ENCODE peak calls at places on chromosome 16, in nine cellular contexts. One of them, this sample, is unnamed.

GRCh38 chr16:56450275-56450889 is 750 bp downstream of the NUDT21 start:
- DNase-seq in DND-41: peak
- DNase-seq in neural progenitor cell: peak
- DNase-seq in K562: peak
- DNase-seq in astrocyte: no peak
- DNase-seq in PC-9: no peak
- DNase-seq in fibroblast of lung: peak
- DNase-seq in GM23248: peak
- DNase-seq in PC-3: no peak
- DNase-seq in this sample: peak

GRCh38 chr16:73878616-73879015 is 418.0 kb upstream of the PSMD7 start:
- DNase-seq in neural progenitor cell: peak
- DNase-seq in PC-9: peak
- DNase-seq in astrocyte: peak
- DNase-seq in PC-3: peak
- DNase-seq in GM23248: peak
- DNase-seq in K562: peak
- DNase-seq in fibroblast of lung: peak
- DNase-seq in DND-41: no peak
- DNase-seq in this sample: peak

GRCh38 chr16:81266680-81267095 is 28.2 kb downstream of the BCO1 start:
- DNase-seq in PC-9: peak
- DNase-seq in neural progenitor cell: no peak
- DNase-seq in PC-3: peak
- DNase-seq in DND-41: peak
- DNase-seq in GM23248: no peak
- DNase-seq in astrocyte: peak
- DNase-seq in fibroblast of lung: peak
- DNase-seq in K562: no peak
- DNase-seq in this sample: peak

GRCh38 chr16:29862383-29862883 is 593 bp downstream of the CDIPT start:
- DNase-seq in K562: no peak
- DNase-seq in DND-41: no peak
- DNase-seq in fibroblast of lung: no peak
- DNase-seq in GM23248: peak
- DNase-seq in astrocyte: no peak
- DNase-seq in PC-3: peak
- DNase-seq in PC-9: no peak
- DNase-seq in neural progenitor cell: peak
- DNase-seq in this sample: peak

GRCh38 chr16:60246055-60246454 is 1511.9 kb upstream of the GOT2 start:
- DNase-seq in PC-3: no peak
- DNase-seq in GM23248: no peak
- DNase-seq in fibroblast of lung: no peak
- DNase-seq in K562: no peak
- DNase-seq in DND-41: no peak
- DNase-seq in PC-9: no peak
- DNase-seq in astrocyte: no peak
- DNase-seq in neural progenitor cell: no peak
- DNase-seq in this sample: no peak

GRCh38 chr16:15034266-15035162 is 21.4 kb downstream of the NTAN1 start:
- DNase-seq in fibroblast of lung: no peak
- DNase-seq in K562: no peak
- DNase-seq in neural progenitor cell: no peak
- DNase-seq in DND-41: no peak
- DNase-seq in GM23248: peak
- DNase-seq in astrocyte: no peak
- DNase-seq in PC-3: no peak
- DNase-seq in PC-9: peak
- DNase-seq in this sample: no peak

GRCh38 chr16:83393196-83393981 is 414.4 kb upstream of the HSBP1 start:
- DNase-seq in neural progenitor cell: peak
- DNase-seq in K562: peak
- DNase-seq in astrocyte: peak
- DNase-seq in PC-9: no peak
- DNase-seq in GM23248: peak
- DNase-seq in PC-3: peak
- DNase-seq in DND-41: no peak
- DNase-seq in fibroblast of lung: peak
- DNase-seq in this sample: no peak

GRCh38 chr16:50721549-50722409 is 20.1 kb upstream of the CYLD start:
- DNase-seq in neural progenitor cell: no peak
- DNase-seq in GM23248: no peak
- DNase-seq in PC-3: peak
- DNase-seq in DND-41: no peak
- DNase-seq in astrocyte: no peak
- DNase-seq in fibroblast of lung: no peak
- DNase-seq in K562: no peak
- DNase-seq in PC-9: peak
- DNase-seq in this sample: peak

GRCh38 chr16:70267516-70267915 is 15.8 kb upstream of the EXOSC6 start:
- DNase-seq in DND-41: peak
- DNase-seq in astrocyte: peak
- DNase-seq in PC-9: no peak
- DNase-seq in fibroblast of lung: peak
- DNase-seq in neural progenitor cell: peak
- DNase-seq in K562: peak
- DNase-seq in GM23248: peak
- DNase-seq in PC-3: peak
- DNase-seq in this sample: peak

GRCh38 chr16:50099957-50100648 is 34.3 kb downstream of the HEATR3 start:
- DNase-seq in GM23248: no peak
- DNase-seq in PC-9: no peak
- DNase-seq in fibroblast of lung: no peak
- DNase-seq in K562: no peak
- DNase-seq in PC-3: no peak
- DNase-seq in DND-41: no peak
- DNase-seq in neural progenitor cell: no peak
- DNase-seq in astrocyte: no peak
- DNase-seq in this sample: peak

GRCh38 chr16:46973457-46974324 is at the start of gene DNAJA2:
- DNase-seq in neural progenitor cell: peak
- DNase-seq in PC-9: peak
- DNase-seq in K562: peak
- DNase-seq in astrocyte: peak
- DNase-seq in DND-41: peak
- DNase-seq in GM23248: peak
- DNase-seq in fibroblast of lung: peak
- DNase-seq in PC-3: peak
- DNase-seq in this sample: peak

GRCh38 chr16:49399594-49400364 is 26.2 kb downstream of the C16orf78 start:
- DNase-seq in PC-3: no peak
- DNase-seq in DND-41: no peak
- DNase-seq in K562: no peak
- DNase-seq in neural progenitor cell: no peak
- DNase-seq in fibroblast of lung: no peak
- DNase-seq in PC-9: no peak
- DNase-seq in astrocyte: no peak
- DNase-seq in GM23248: no peak
- DNase-seq in this sample: no peak

GRCh38 chr16:14669776-14670175 is 24.3 kb downstream of the PLA2G10 start:
- DNase-seq in astrocyte: no peak
- DNase-seq in K562: no peak
- DNase-seq in neural progenitor cell: no peak
- DNase-seq in GM23248: no peak
- DNase-seq in PC-3: peak
- DNase-seq in PC-9: no peak
- DNase-seq in fibroblast of lung: no peak
- DNase-seq in DND-41: no peak
- DNase-seq in this sample: no peak

GRCh38 chr16:85369741-85370528 is 243.2 kb upstream of the GSE1 start:
- DNase-seq in PC-3: peak
- DNase-seq in GM23248: peak
- DNase-seq in fibroblast of lung: no peak
- DNase-seq in neural progenitor cell: peak
- DNase-seq in K562: peak
- DNase-seq in PC-9: no peak
- DNase-seq in astrocyte: no peak
- DNase-seq in DND-41: peak
- DNase-seq in this sample: no peak

GRCh38 chr16:68700120-68700519 is 37.0 kb upstream of the CDH1 start:
- DNase-seq in PC-3: no peak
- DNase-seq in PC-9: no peak
- DNase-seq in astrocyte: peak
- DNase-seq in fibroblast of lung: peak
- DNase-seq in DND-41: no peak
- DNase-seq in K562: no peak
- DNase-seq in neural progenitor cell: no peak
- DNase-seq in GM23248: peak
- DNase-seq in this sample: no peak

GRCh38 chr16:86846136-86846535 is 267.8 kb downstream of the FOXL1 start:
- DNase-seq in K562: no peak
- DNase-seq in DND-41: no peak
- DNase-seq in PC-3: no peak
- DNase-seq in astrocyte: no peak
- DNase-seq in PC-9: no peak
- DNase-seq in neural progenitor cell: no peak
- DNase-seq in fibroblast of lung: no peak
- DNase-seq in GM23248: no peak
- DNase-seq in this sample: no peak

GRCh38 chr16:21116148-21116693 is 34.4 kb downstream of the DNAH3 start:
- DNase-seq in PC-9: no peak
- DNase-seq in fibroblast of lung: no peak
- DNase-seq in DND-41: no peak
- DNase-seq in PC-3: no peak
- DNase-seq in GM23248: peak
- DNase-seq in K562: no peak
- DNase-seq in astrocyte: no peak
- DNase-seq in neural progenitor cell: no peak
- DNase-seq in this sample: no peak

GRCh38 chr16:86520317-86521210 is 10.2 kb downstream of the FOXF1 start:
- DNase-seq in K562: peak
- DNase-seq in PC-9: no peak
- DNase-seq in fibroblast of lung: no peak
- DNase-seq in astrocyte: no peak
- DNase-seq in neural progenitor cell: no peak
- DNase-seq in DND-41: no peak
- DNase-seq in GM23248: no peak
- DNase-seq in PC-3: no peak
- DNase-seq in this sample: no peak

DNA sequence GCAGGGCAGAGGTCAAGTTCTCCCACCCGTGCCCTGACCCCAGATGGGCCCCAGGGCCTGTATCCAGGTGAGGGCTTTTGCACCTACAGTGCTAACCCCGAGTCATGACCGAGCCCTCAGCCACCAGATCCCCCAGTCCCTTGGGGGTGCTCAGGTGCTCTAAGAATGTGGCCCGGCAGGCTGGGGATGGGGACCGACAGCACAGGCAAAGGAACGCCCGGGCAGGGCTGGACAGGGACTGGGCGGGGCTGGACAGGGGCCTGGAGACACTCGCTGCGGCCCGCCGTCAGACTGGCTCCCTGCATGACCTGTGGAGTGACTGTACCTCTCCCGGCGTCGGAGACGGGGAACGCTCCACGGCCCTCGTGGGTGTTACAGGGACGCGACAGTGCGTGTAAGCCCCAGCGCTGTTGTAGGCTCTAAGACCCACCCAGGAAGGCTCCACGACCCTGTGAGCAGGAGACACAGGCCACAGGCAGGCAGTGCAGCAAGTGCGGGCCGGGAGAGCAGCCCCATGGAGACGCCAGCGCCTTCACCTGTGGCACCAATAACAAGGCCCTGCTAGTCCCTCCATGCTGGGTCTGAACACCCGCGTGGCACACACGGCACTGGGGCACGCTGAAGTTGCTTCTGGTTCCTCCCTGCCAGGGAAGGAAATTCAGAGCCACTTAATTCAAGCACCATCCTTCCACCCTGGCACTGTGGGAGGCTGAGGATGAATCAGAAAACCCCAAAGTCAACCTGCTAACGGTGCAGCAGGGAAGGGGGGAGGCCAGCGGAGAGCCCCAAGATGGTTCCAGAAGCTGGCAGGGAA is 38.7 kb downstream of the CBFA2T3 start:
- DNase-seq in GM23248: no peak
- DNase-seq in PC-9: no peak
- DNase-seq in neural progenitor cell: no peak
- DNase-seq in PC-3: no peak
- DNase-seq in DND-41: no peak
- DNase-seq in astrocyte: no peak
- DNase-seq in K562: no peak
- DNase-seq in fibroblast of lung: no peak
- DNase-seq in this sample: no peak
- TF ChIP-seq EZH2 in GM23248: no peak
- TF ChIP-seq EZH2 in PC-9: no peak
- TF ChIP-seq EZH2 in neural progenitor cell: no peak
- TF ChIP-seq EZH2 in PC-3: no peak
- TF ChIP-seq EZH2 in DND-41: no peak
- TF ChIP-seq EZH2 in astrocyte: no peak
- TF ChIP-seq EZH2 in K562: no peak
- TF ChIP-seq EZH2 in fibroblast of lung: no peak
- TF ChIP-seq EZH2 in this sample: no peak

GRCh38 chr16:66872927-66873684 is 7.2 kb upstream of the PDP2 start:
- DNase-seq in K562: peak
- DNase-seq in astrocyte: peak
- DNase-seq in GM23248: peak
- DNase-seq in neural progenitor cell: peak
- DNase-seq in DND-41: peak
- DNase-seq in fibroblast of lung: peak
- DNase-seq in PC-9: peak
- DNase-seq in PC-3: peak
- DNase-seq in this sample: peak
- H3K4me3 ChIP-seq in K562: peak
- H3K4me3 ChIP-seq in astrocyte: peak
- H3K4me3 ChIP-seq in GM23248: peak
- H3K4me3 ChIP-seq in neural progenitor cell: peak
- H3K4me3 ChIP-seq in DND-41: no peak
- H3K4me3 ChIP-seq in fibroblast of lung: peak
- H3K4me3 ChIP-seq in PC-9: peak
- H3K4me3 ChIP-seq in PC-3: peak
- H3K4me3 ChIP-seq in this sample: peak

DNA sequence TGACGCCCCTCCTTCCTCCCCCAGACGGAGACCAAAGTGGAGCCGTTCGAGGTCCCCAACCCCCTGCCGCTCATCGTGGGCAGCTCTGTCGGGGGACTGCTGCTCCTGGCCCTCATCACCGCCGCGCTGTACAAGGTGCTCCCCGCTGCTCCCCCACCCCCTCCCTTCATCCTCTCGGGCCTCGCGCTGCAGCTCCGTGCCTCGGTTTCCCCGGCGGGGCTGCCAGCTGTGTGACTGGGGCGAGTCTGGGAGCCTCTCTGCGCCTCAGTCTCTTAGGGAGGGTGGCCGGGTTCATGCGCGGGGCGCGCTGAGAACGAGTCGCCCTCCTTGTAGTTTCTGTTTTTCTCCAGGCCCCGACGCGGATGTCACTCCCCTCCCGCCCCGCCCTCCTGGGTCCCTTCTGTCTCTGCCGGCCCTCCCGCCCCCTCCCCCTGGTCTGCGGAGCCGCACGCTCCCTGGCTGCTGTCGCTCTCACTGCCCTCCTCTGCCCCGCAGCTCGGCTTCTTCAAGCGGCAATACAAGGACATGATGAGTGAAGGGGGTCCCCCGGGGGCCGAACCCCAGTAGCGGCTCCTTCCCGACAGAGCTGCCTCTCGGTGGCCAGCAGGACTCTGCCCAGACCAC is 23.7 kb upstream of the ITGAX start:
- DNase-seq in K562: peak
- DNase-seq in astrocyte: no peak
- DNase-seq in fibroblast of lung: no peak
- DNase-seq in neural progenitor cell: peak
- DNase-seq in PC-3: no peak
- DNase-seq in PC-9: no peak
- DNase-seq in GM23248: no peak
- DNase-seq in DND-41: peak
- DNase-seq in this sample: no peak
- TF ChIP-seq EZH2 in K562: no peak
- TF ChIP-seq EZH2 in astrocyte: no peak
- TF ChIP-seq EZH2 in fibroblast of lung: no peak
- TF ChIP-seq EZH2 in neural progenitor cell: no peak
- TF ChIP-seq EZH2 in PC-3: no peak
- TF ChIP-seq EZH2 in PC-9: no peak
- TF ChIP-seq EZH2 in GM23248: no peak
- TF ChIP-seq EZH2 in DND-41: no peak
- TF ChIP-seq EZH2 in this sample: no peak

GRCh38 chr16:57544129-57544653 is 1.7 kb downstream of the ADGRG5 start:
- DNase-seq in DND-41: peak
- DNase-seq in GM23248: no peak
- DNase-seq in fibroblast of lung: peak
- DNase-seq in PC-9: no peak
- DNase-seq in PC-3: no peak
- DNase-seq in neural progenitor cell: no peak
- DNase-seq in K562: peak
- DNase-seq in astrocyte: peak
- DNase-seq in this sample: no peak
- H3K4me3 ChIP-seq in DND-41: no peak
- H3K4me3 ChIP-seq in GM23248: no peak
- H3K4me3 ChIP-seq in fibroblast of lung: no peak
- H3K4me3 ChIP-seq in PC-9: no peak
- H3K4me3 ChIP-seq in PC-3: no peak
- H3K4me3 ChIP-seq in neural progenitor cell: no peak
- H3K4me3 ChIP-seq in K562: no peak
- H3K4me3 ChIP-seq in astrocyte: no peak
- H3K4me3 ChIP-seq in this sample: no peak